ENCODE peak calls at places on chromosomes 5 and 9, in six cellular contexts. M is hepatocyte, N is left ventricle myocardium inferior, F is esophagus squamous epithelium, I is SJSA1, K is neural progenitor cell. Y is an unnamed sample.

GRCh38 chr5:62042007-62042406 is 264.0 kb upstream of the KIF2A start:
- DNase-seq in F (no peak), M (no peak), N (no peak), K (no peak), I (no peak), Y (no peak)

GRCh38 chr5:68730220-68731010 is 363.4 kb upstream of the SLC30A5 start:
- DNase-seq in K (no peak), N (peak; percentile 18), I (no peak), F (no peak), M (peak; percentile 62), Y (no peak)

GRCh38 chr9:3760031-3760430 is 234.2 kb upstream of the RFX3 start:
- DNase-seq in I (no peak), F (no peak), M (no peak), K (peak; percentile 61), N (no peak), Y (no peak)

GRCh38 chr9:116756995-116757394 is 69.9 kb downstream of the TRIM32 start:
- DNase-seq in N (no peak), M (no peak), F (no peak), K (no peak), I (no peak), Y (no peak)

GRCh38 chr5:6660704-6661103 is 27.5 kb downstream of the SRD5A1 start:
- DNase-seq in N (no peak), K (no peak), F (no peak), M (no peak), I (no peak), Y (no peak)

GRCh38 chr5:112186401-112186990 is 232.6 kb downstream of the EPB41L4A start:
- DNase-seq in I (no peak), F (no peak), M (peak; percentile 68), N (no peak), K (peak; percentile 55), Y (peak; percentile 14)

GRCh38 chr9:129910628-129911567 is 75.6 kb downstream of the USP20 start:
- DNase-seq in F (no peak), M (peak; percentile 78), K (no peak), N (no peak), I (peak; percentile 79), Y (no peak)

GRCh38 chr9:124665391-124666058 is 105.6 kb downstream of the NR6A1 start:
- DNase-seq in I (no peak), N (no peak), F (no peak), M (peak; percentile 11), K (no peak), Y (no peak)

GRCh38 chr5:92941806-92942205 is 639.2 kb downstream of the NR2F1-AS1 start:
- DNase-seq in K (no peak), F (no peak), M (no peak), N (no peak), I (no peak), Y (no peak)

GRCh38 chr5:78649220-78649700 is 688 bp upstream of the LHFPL2 start:
- DNase-seq in I (no peak), N (no peak), M (peak; percentile 46), F (no peak), K (peak; percentile 58), Y (no peak)

GRCh38 chr9:85404911-85405580 is 336.7 kb downstream of the AGTPBP1 start:
- DNase-seq in M (no peak), N (no peak), F (no peak), I (no peak), K (no peak), Y (no peak)

GRCh38 chr5:10583663-10584572 is 20.0 kb downstream of the ANKRD33B start:
- DNase-seq in I (peak; percentile 34), M (no peak), F (no peak), N (no peak), K (no peak), Y (no peak)

GRCh38 chr5:40656766-40657165 is 22.9 kb upstream of the PTGER4 start:
- DNase-seq in K (no peak), I (no peak), N (no peak), M (no peak), F (no peak), Y (no peak)

GRCh38 chr5:159510282-159510681 is 180.0 kb upstream of the IL12B start:
- DNase-seq in F (no peak), K (peak; percentile 93), N (peak; percentile 81), I (peak; percentile 83), M (peak; percentile 83), Y (no peak)

GRCh38 chr5:132209131-132209530 is 18.5 kb downstream of the P4HA2 start:
- DNase-seq in N (no peak), M (no peak), K (no peak), F (no peak), I (no peak), Y (no peak)

GRCh38 chr5:180135967-180136641 is 64.5 kb upstream of the RNF130 start:
- DNase-seq in K (no peak), M (no peak), N (no peak), I (no peak), F (no peak), Y (no peak)

GRCh38 chr5:89827388-89827787 is 582.2 kb downstream of the CETN3 start:
- DNase-seq in F (no peak), N (no peak), M (no peak), K (no peak), I (no peak), Y (no peak)

GRCh38 chr5:89826938-89827337 is 582.6 kb downstream of the CETN3 start:
- DNase-seq in K (no peak), I (no peak), M (no peak), N (no peak), F (no peak), Y (no peak)

DNA sequence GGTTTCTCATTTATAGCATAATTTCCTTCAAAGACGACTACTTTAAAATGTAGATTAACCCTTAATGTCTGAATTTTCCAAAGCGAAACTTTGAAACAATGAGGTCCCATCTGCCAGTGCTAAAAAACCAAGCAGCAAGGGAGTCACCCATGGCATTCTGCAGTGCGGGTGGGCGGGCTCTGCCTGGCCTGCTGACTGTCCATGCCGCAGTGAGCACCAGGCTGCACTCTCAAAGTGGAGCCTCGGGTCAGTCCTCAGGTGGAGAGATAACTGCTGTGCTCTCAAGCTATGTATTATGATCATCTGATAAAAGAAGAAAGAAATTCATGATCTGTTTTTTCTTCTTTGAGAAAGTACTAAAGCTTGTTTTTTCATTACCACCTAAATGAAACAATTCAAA is 581.6 kb downstream of the CETN3 start:
- DNase-seq in I (no peak), N (no peak), F (no peak), M (no peak), K (no peak), Y (no peak)
- H3K4me3 ChIP-seq in I (no peak overlapping the region), N (no peak overlapping the region), F (no peak overlapping the region), M (no peak overlapping the region), K (no peak overlapping the region), Y (no peak overlapping the region)

GRCh38 chr9:12816656-12817101 is 41.9 kb downstream of the LURAP1L start:
- DNase-seq in I (no peak), K (no peak), N (no peak), M (no peak), F (no peak), Y (no peak)

GRCh38 chr9:12813533-12813932 is 38.7 kb downstream of the LURAP1L start:
- DNase-seq in I (no peak), K (no peak), N (no peak), F (no peak), M (no peak), Y (no peak)

GRCh38 chr9:12813960-12814876 is 39.4 kb downstream of the LURAP1L start:
- DNase-seq in F (no peak), I (peak; percentile 65), N (no peak), M (peak; percentile 89), K (no peak), Y (no peak)

GRCh38 chr9:12815895-12816294 is 41.1 kb downstream of the LURAP1L start:
- DNase-seq in K (no peak), N (no peak), I (no peak), M (no peak), F (no peak), Y (no peak)

DNA sequence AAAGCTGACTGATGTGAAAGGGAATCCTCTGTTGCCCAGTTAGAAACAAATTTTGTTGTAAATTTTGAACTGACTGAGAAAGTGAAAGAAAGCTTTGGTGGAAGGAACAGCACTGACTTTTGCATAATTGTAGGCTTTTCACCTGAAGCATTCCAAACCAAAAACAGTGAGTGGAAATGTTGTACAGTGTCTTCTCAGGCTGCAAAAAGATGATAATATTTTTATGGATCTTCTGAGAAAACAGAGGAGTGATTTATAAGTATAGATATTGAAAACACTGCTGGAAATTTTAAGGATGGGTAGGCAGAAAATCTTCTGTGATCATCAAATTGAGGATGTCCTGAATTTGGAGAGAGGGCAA is 40.0 kb downstream of the LURAP1L start:
- DNase-seq in M (no peak), N (no peak), F (no peak), I (no peak), K (no peak), Y (no peak)
- H3K27ac ChIP-seq in M (peak overlapping the region; percentile 95), N (peak overlapping the region; percentile 65), F (peak overlapping the region; percentile 83), I (peak overlapping the region; percentile 92), K (no peak overlapping the region), Y (no peak overlapping the region)

GRCh38 chr9:95315108-95315746 is 2.3 kb downstream of the FANCC start:
- DNase-seq in F (no peak), I (no peak), N (no peak), K (no peak), M (no peak), Y (no peak)

GRCh38 chr9:95316794-95317118 is 753 bp downstream of the FANCC start:
- DNase-seq in K (peak; percentile 96), M (peak; percentile 81), N (peak; percentile 67), F (no peak), I (peak; percentile 90), Y (no peak)

GRCh38 chr9:95311956-95312355 is 5.6 kb downstream of the FANCC start:
- DNase-seq in F (no peak), M (no peak), K (no peak), N (no peak), I (no peak), Y (no peak)

GRCh38 chr9:95316274-95316673 is 1.2 kb downstream of the FANCC start:
- DNase-seq in K (peak; percentile 28), F (no peak), N (no peak), I (no peak), M (no peak), Y (no peak)

DNA sequence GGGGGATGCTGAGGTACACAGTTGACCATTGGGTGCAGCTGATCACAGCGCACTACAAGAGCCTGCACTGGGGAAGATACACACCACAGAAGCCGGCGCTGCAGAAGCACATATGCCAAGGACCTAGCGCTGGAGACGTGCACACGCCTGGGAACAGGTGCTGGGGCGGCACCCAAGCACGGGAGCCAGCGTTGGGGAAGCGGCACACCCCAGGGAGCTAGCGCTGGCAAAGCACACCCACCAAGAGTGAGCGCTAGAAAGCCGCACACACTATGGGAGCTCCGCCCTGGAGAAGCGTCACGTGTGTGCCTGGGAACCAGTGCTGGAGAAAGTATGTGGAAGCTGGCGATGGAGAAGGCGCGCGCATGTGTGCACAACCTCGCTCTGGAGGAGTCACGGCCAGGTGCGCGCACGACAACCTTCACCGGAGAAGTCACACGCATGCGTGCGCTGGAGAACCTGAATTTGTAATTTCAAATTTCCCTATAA is 4.5 kb downstream of the FANCC start:
- DNase-seq in M (peak; percentile 83), I (peak; percentile 66), F (no peak), K (peak; percentile 62), N (peak; percentile 46), Y (no peak)
- H3K4me3 ChIP-seq in M (peak overlapping the region; percentile 9), I (peak overlapping the region; percentile 24), F (peak overlapping the region; percentile 62), K (peak overlapping the region; percentile 40), N (peak overlapping the region; percentile 61), Y (no peak overlapping the region)

DNA sequence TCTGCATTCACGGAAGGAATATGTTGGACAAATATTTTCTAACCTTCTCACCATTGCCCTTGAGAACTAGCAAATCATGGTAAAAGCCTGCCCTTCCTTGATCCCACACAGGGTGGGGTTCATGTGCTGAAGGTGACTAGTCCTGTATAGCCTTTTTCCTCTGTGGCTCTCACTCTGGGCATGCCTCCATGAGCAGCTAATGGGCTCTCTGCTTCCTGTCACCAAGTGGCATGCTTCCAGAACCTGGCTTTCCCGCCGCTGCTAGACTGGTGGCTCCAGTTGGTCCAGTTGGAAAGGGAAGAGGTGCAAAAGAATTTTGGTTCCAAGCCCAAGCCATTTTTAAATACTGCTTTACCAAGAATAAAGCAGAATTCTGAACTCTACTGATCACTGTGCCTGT is 35.5 kb downstream of the FBXO10 start:
- DNase-seq in I (no peak), K (no peak), M (no peak), F (no peak), N (peak; percentile 47), Y (no peak)
- H3K27ac ChIP-seq in I (no peak overlapping the region), K (no peak overlapping the region), M (no peak overlapping the region), F (no peak overlapping the region), N (no peak overlapping the region), Y (no peak overlapping the region)